ENCODE peak calls at places on chromosomes 13 and 19, in nine cellular contexts. One of them, this sample, is unnamed.

GRCh38 chr19:38731654-38732301 is 12.5 kb downstream of the CAPN12 start:
- DNase-seq in AG10803: no peak
- DNase-seq in naive thymus-derived CD4-positive, alpha-beta T cell: no peak
- DNase-seq in left ventricle myocardium inferior: no peak
- DNase-seq in foreskin fibroblast: no peak
- DNase-seq in CD8-positive, alpha-beta T cell: no peak
- DNase-seq in Jurkat, Clone E6-1: no peak
- DNase-seq in ovary: peak
- DNase-seq in A549: no peak
- DNase-seq in this sample: no peak

GRCh38 chr19:49705919-49706318 is 15.0 kb downstream of the CPT1C start:
- DNase-seq in AG10803: no peak
- DNase-seq in naive thymus-derived CD4-positive, alpha-beta T cell: no peak
- DNase-seq in left ventricle myocardium inferior: no peak
- DNase-seq in foreskin fibroblast: no peak
- DNase-seq in CD8-positive, alpha-beta T cell: no peak
- DNase-seq in Jurkat, Clone E6-1: no peak
- DNase-seq in ovary: no peak
- DNase-seq in A549: no peak
- DNase-seq in this sample: no peak

GRCh38 chr19:56759531-56759930 is 81.0 kb downstream of the PEG3 start:
- DNase-seq in AG10803: no peak
- DNase-seq in naive thymus-derived CD4-positive, alpha-beta T cell: no peak
- DNase-seq in left ventricle myocardium inferior: no peak
- DNase-seq in foreskin fibroblast: no peak
- DNase-seq in CD8-positive, alpha-beta T cell: no peak
- DNase-seq in Jurkat, Clone E6-1: no peak
- DNase-seq in ovary: no peak
- DNase-seq in A549: no peak
- DNase-seq in this sample: no peak

GRCh38 chr13:52848455-52849190 is at the start of gene PCDH8:
- DNase-seq in AG10803: no peak
- DNase-seq in naive thymus-derived CD4-positive, alpha-beta T cell: no peak
- DNase-seq in left ventricle myocardium inferior: no peak
- DNase-seq in foreskin fibroblast: no peak
- DNase-seq in CD8-positive, alpha-beta T cell: no peak
- DNase-seq in Jurkat, Clone E6-1: no peak
- DNase-seq in ovary: no peak
- DNase-seq in A549: no peak
- DNase-seq in this sample: no peak

GRCh38 chr13:32390484-32390883 is 37.4 kb downstream of the N4BP2L1 start:
- DNase-seq in AG10803: no peak
- DNase-seq in naive thymus-derived CD4-positive, alpha-beta T cell: no peak
- DNase-seq in left ventricle myocardium inferior: no peak
- DNase-seq in foreskin fibroblast: no peak
- DNase-seq in CD8-positive, alpha-beta T cell: no peak
- DNase-seq in Jurkat, Clone E6-1: no peak
- DNase-seq in ovary: no peak
- DNase-seq in A549: no peak
- DNase-seq in this sample: no peak

GRCh38 chr13:21538280-21538679 is 65.7 kb downstream of the MICU2 start:
- DNase-seq in AG10803: no peak
- DNase-seq in naive thymus-derived CD4-positive, alpha-beta T cell: no peak
- DNase-seq in left ventricle myocardium inferior: no peak
- DNase-seq in foreskin fibroblast: no peak
- DNase-seq in CD8-positive, alpha-beta T cell: no peak
- DNase-seq in Jurkat, Clone E6-1: no peak
- DNase-seq in ovary: no peak
- DNase-seq in A549: no peak
- DNase-seq in this sample: no peak

GRCh38 chr13:27339299-27339698 is 68.7 kb downstream of the RASL11A start:
- DNase-seq in AG10803: peak
- DNase-seq in naive thymus-derived CD4-positive, alpha-beta T cell: peak
- DNase-seq in left ventricle myocardium inferior: no peak
- DNase-seq in foreskin fibroblast: peak
- DNase-seq in CD8-positive, alpha-beta T cell: peak
- DNase-seq in Jurkat, Clone E6-1: peak
- DNase-seq in ovary: no peak
- DNase-seq in A549: peak
- DNase-seq in this sample: no peak

GRCh38 chr19:54616057-54616456 is 14.2 kb upstream of the LILRB1 start:
- DNase-seq in AG10803: no peak
- DNase-seq in naive thymus-derived CD4-positive, alpha-beta T cell: no peak
- DNase-seq in left ventricle myocardium inferior: no peak
- DNase-seq in foreskin fibroblast: no peak
- DNase-seq in CD8-positive, alpha-beta T cell: no peak
- DNase-seq in Jurkat, Clone E6-1: no peak
- DNase-seq in ovary: no peak
- DNase-seq in A549: no peak
- DNase-seq in this sample: no peak

GRCh38 chr13:49113526-49114286 is 106.4 kb upstream of the MLNR start:
- DNase-seq in AG10803: peak
- DNase-seq in naive thymus-derived CD4-positive, alpha-beta T cell: no peak
- DNase-seq in left ventricle myocardium inferior: no peak
- DNase-seq in foreskin fibroblast: peak
- DNase-seq in CD8-positive, alpha-beta T cell: no peak
- DNase-seq in Jurkat, Clone E6-1: peak
- DNase-seq in ovary: no peak
- DNase-seq in A549: no peak
- DNase-seq in this sample: no peak
- H3K4me3 ChIP-seq in AG10803: no peak
- H3K4me3 ChIP-seq in naive thymus-derived CD4-positive, alpha-beta T cell: no peak
- H3K4me3 ChIP-seq in left ventricle myocardium inferior: no peak
- H3K4me3 ChIP-seq in foreskin fibroblast: no peak
- H3K4me3 ChIP-seq in CD8-positive, alpha-beta T cell: no peak
- H3K4me3 ChIP-seq in Jurkat, Clone E6-1: no peak
- H3K4me3 ChIP-seq in ovary: no peak
- H3K4me3 ChIP-seq in A549: no peak
- H3K4me3 ChIP-seq in this sample: no peak

GRCh38 chr19:6532244-6532999 is 1.6 kb downstream of the TNFSF9 start:
- DNase-seq in AG10803: no peak
- DNase-seq in naive thymus-derived CD4-positive, alpha-beta T cell: no peak
- DNase-seq in left ventricle myocardium inferior: no peak
- DNase-seq in foreskin fibroblast: no peak
- DNase-seq in CD8-positive, alpha-beta T cell: peak
- DNase-seq in Jurkat, Clone E6-1: no peak
- DNase-seq in ovary: no peak
- DNase-seq in A549: no peak
- DNase-seq in this sample: no peak
- H3K4me3 ChIP-seq in AG10803: peak
- H3K4me3 ChIP-seq in naive thymus-derived CD4-positive, alpha-beta T cell: peak
- H3K4me3 ChIP-seq in left ventricle myocardium inferior: no peak
- H3K4me3 ChIP-seq in foreskin fibroblast: peak
- H3K4me3 ChIP-seq in CD8-positive, alpha-beta T cell: peak
- H3K4me3 ChIP-seq in Jurkat, Clone E6-1: no peak
- H3K4me3 ChIP-seq in ovary: no peak
- H3K4me3 ChIP-seq in A549: peak
- H3K4me3 ChIP-seq in this sample: no peak

DNA sequence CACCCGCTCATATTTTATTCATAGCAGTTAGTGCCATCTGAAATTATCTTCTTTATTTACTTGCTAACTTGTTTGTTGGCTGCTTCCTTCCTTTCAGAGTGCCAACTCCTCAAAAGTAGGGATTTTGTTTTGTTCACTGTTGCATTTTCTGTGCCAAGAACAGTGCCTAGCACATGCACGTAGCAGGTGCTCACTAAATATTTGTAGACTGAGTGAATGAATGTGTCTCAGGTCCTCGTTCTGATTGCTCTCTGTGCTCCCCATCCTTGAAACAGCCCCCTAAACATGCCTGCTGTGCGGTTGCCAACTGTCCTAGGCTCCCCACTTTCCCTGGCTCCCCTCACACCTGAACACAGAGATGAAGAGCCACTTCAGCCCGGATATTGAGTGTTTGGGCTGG is 1.5 kb downstream of the GIPC1 start:
- DNase-seq in AG10803: no peak
- DNase-seq in naive thymus-derived CD4-positive, alpha-beta T cell: no peak
- DNase-seq in left ventricle myocardium inferior: no peak
- DNase-seq in foreskin fibroblast: no peak
- DNase-seq in CD8-positive, alpha-beta T cell: no peak
- DNase-seq in Jurkat, Clone E6-1: no peak
- DNase-seq in ovary: no peak
- DNase-seq in A549: no peak
- DNase-seq in this sample: no peak
- H3K4me3 ChIP-seq in AG10803: peak
- H3K4me3 ChIP-seq in naive thymus-derived CD4-positive, alpha-beta T cell: no peak
- H3K4me3 ChIP-seq in left ventricle myocardium inferior: peak
- H3K4me3 ChIP-seq in foreskin fibroblast: peak
- H3K4me3 ChIP-seq in CD8-positive, alpha-beta T cell: no peak
- H3K4me3 ChIP-seq in Jurkat, Clone E6-1: no peak
- H3K4me3 ChIP-seq in ovary: no peak
- H3K4me3 ChIP-seq in A549: peak
- H3K4me3 ChIP-seq in this sample: peak

GRCh38 chr13:34899888-34900287 is 42.2 kb upstream of the NBEA start:
- DNase-seq in AG10803: no peak
- DNase-seq in naive thymus-derived CD4-positive, alpha-beta T cell: no peak
- DNase-seq in left ventricle myocardium inferior: no peak
- DNase-seq in foreskin fibroblast: no peak
- DNase-seq in CD8-positive, alpha-beta T cell: no peak
- DNase-seq in Jurkat, Clone E6-1: no peak
- DNase-seq in ovary: no peak
- DNase-seq in A549: no peak
- DNase-seq in this sample: no peak
- H3K4me3 ChIP-seq in AG10803: no peak
- H3K4me3 ChIP-seq in naive thymus-derived CD4-positive, alpha-beta T cell: no peak
- H3K4me3 ChIP-seq in left ventricle myocardium inferior: no peak
- H3K4me3 ChIP-seq in foreskin fibroblast: no peak
- H3K4me3 ChIP-seq in CD8-positive, alpha-beta T cell: no peak
- H3K4me3 ChIP-seq in Jurkat, Clone E6-1: no peak
- H3K4me3 ChIP-seq in ovary: no peak
- H3K4me3 ChIP-seq in A549: no peak
- H3K4me3 ChIP-seq in this sample: no peak

GRCh38 chr19:17680235-17680722 is 7.9 kb downstream of the UNC13A start:
- DNase-seq in AG10803: peak
- DNase-seq in naive thymus-derived CD4-positive, alpha-beta T cell: no peak
- DNase-seq in left ventricle myocardium inferior: peak
- DNase-seq in foreskin fibroblast: peak
- DNase-seq in CD8-positive, alpha-beta T cell: peak
- DNase-seq in Jurkat, Clone E6-1: no peak
- DNase-seq in ovary: peak
- DNase-seq in A549: peak
- DNase-seq in this sample: peak

GRCh38 chr19:17682273-17682672 is 5.9 kb downstream of the UNC13A start:
- DNase-seq in AG10803: no peak
- DNase-seq in naive thymus-derived CD4-positive, alpha-beta T cell: no peak
- DNase-seq in left ventricle myocardium inferior: no peak
- DNase-seq in foreskin fibroblast: no peak
- DNase-seq in CD8-positive, alpha-beta T cell: no peak
- DNase-seq in Jurkat, Clone E6-1: no peak
- DNase-seq in ovary: no peak
- DNase-seq in A549: no peak
- DNase-seq in this sample: no peak

GRCh38 chr19:17681505-17682125 is 6.5 kb downstream of the UNC13A start:
- DNase-seq in AG10803: peak
- DNase-seq in naive thymus-derived CD4-positive, alpha-beta T cell: peak
- DNase-seq in left ventricle myocardium inferior: peak
- DNase-seq in foreskin fibroblast: peak
- DNase-seq in CD8-positive, alpha-beta T cell: peak
- DNase-seq in Jurkat, Clone E6-1: peak
- DNase-seq in ovary: peak
- DNase-seq in A549: no peak
- DNase-seq in this sample: no peak

GRCh38 chr19:17678836-17679235 is 9.3 kb downstream of the UNC13A start:
- DNase-seq in AG10803: no peak
- DNase-seq in naive thymus-derived CD4-positive, alpha-beta T cell: no peak
- DNase-seq in left ventricle myocardium inferior: no peak
- DNase-seq in foreskin fibroblast: no peak
- DNase-seq in CD8-positive, alpha-beta T cell: no peak
- DNase-seq in Jurkat, Clone E6-1: no peak
- DNase-seq in ovary: no peak
- DNase-seq in A549: no peak
- DNase-seq in this sample: no peak

DNA sequence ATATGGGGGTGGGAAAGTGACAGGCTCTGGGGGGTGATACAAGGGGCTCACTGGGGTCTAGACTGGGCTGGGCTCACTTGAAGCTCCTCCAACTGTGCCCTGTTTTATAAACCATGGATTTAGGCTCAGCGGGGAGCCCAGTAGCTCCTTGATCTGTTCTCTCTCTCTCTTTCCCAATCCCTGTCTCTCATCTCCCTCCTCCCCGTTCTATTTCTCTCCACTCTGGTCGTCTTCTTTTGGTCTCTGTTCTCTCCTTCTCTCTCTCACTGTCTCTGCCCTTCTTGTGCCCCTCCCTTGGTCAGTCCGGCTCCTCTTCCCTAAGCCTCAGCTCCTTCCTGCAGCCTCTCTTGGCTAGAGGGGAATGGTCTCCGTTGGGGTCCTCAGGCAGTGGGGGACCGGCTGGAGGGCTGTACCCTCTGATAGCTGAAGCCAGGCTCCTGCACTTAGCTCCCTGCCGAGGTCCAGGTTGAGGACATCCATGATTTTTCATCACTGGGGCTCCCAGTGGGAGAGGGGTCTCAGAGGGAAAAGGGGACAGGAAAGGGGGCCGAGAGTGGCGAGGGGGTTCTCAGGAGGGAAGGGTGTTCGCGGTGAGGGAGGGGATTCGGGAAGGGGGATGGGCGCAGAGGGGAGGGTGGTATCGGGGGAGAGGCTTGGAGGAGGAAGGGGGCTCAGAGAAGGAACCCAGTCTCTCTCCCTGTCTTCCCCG is 8.5 kb downstream of the UNC13A start:
- DNase-seq in AG10803: no peak
- DNase-seq in naive thymus-derived CD4-positive, alpha-beta T cell: no peak
- DNase-seq in left ventricle myocardium inferior: no peak
- DNase-seq in foreskin fibroblast: peak
- DNase-seq in CD8-positive, alpha-beta T cell: no peak
- DNase-seq in Jurkat, Clone E6-1: no peak
- DNase-seq in ovary: no peak
- DNase-seq in A549: no peak
- DNase-seq in this sample: no peak
- H3K4me3 ChIP-seq in AG10803: peak
- H3K4me3 ChIP-seq in naive thymus-derived CD4-positive, alpha-beta T cell: no peak
- H3K4me3 ChIP-seq in left ventricle myocardium inferior: peak
- H3K4me3 ChIP-seq in foreskin fibroblast: peak
- H3K4me3 ChIP-seq in CD8-positive, alpha-beta T cell: no peak
- H3K4me3 ChIP-seq in Jurkat, Clone E6-1: no peak
- H3K4me3 ChIP-seq in ovary: no peak
- H3K4me3 ChIP-seq in A549: peak
- H3K4me3 ChIP-seq in this sample: peak

GRCh38 chr19:9865732-9866627 is 30.9 kb downstream of the PIN1 start:
- DNase-seq in AG10803: no peak
- DNase-seq in naive thymus-derived CD4-positive, alpha-beta T cell: peak
- DNase-seq in left ventricle myocardium inferior: no peak
- DNase-seq in foreskin fibroblast: no peak
- DNase-seq in CD8-positive, alpha-beta T cell: peak
- DNase-seq in Jurkat, Clone E6-1: peak
- DNase-seq in ovary: no peak
- DNase-seq in A549: no peak
- DNase-seq in this sample: no peak
- H3K4me3 ChIP-seq in AG10803: no peak
- H3K4me3 ChIP-seq in naive thymus-derived CD4-positive, alpha-beta T cell: peak
- H3K4me3 ChIP-seq in left ventricle myocardium inferior: no peak
- H3K4me3 ChIP-seq in foreskin fibroblast: no peak
- H3K4me3 ChIP-seq in CD8-positive, alpha-beta T cell: peak
- H3K4me3 ChIP-seq in Jurkat, Clone E6-1: peak
- H3K4me3 ChIP-seq in ovary: no peak
- H3K4me3 ChIP-seq in A549: no peak
- H3K4me3 ChIP-seq in this sample: no peak

This sample was measured in coronary artery.